ENCODE peak calls at places on chromosomes 7 and 10, in four cellular contexts. F, N, M and L are unnamed samples. For H3K4me1 and H3K27me3, the result is how much of the 10 kb centered on the place peaks cover.

GRCh38 chr7:23471090-23471859 is 984 bp upstream of the IGF2BP3 start:
- DNase-seq in F (no peak), N (peak), M (peak), L (peak)

GRCh38 chr7:139328375-139328774 is 12.8 kb upstream of the FMC1 start:
- DNase-seq in F (no peak), N (no peak), M (no peak), L (no peak)

GRCh38 chr10:69425041-69425440 is 8.3 kb upstream of the TACR2 start:
- DNase-seq in F (no peak), N (no peak), M (no peak), L (no peak)

GRCh38 chr7:20172736-20173334 is 44.3 kb downstream of the MACC1 start:
- DNase-seq in F (peak), N (peak), M (peak), L (peak)

GRCh38 chr7:107918948-107919347 is 28.0 kb downstream of the DLD start:
- DNase-seq in F (no peak), N (no peak), M (no peak), L (no peak)

GRCh38 chr7:86598721-86599120 is 45.0 kb upstream of the GRM3 start:
- DNase-seq in F (no peak), N (no peak), M (peak), L (no peak)

GRCh38 chr7:157445246-157445955 is 108.6 kb downstream of the DNAJB6 start:
- DNase-seq in F (no peak), N (no peak), M (no peak), L (no peak)

GRCh38 chr10:3623746-3624145 is 161.3 kb downstream of the KLF6 start:
- DNase-seq in F (no peak), N (peak), M (peak), L (no peak)

GRCh38 chr7:137484326-137484725 is 140.8 kb upstream of the PTN start:
- DNase-seq in F (no peak), N (no peak), M (no peak), L (no peak)

GRCh38 chr7:158816995-158817394 is 12.3 kb downstream of the ESYT2 start:
- DNase-seq in F (no peak), N (no peak), M (peak), L (no peak)

GRCh38 chr7:108568801-108569380 is 615 bp downstream of the THAP5 start:
- DNase-seq in F (no peak), N (no peak), M (no peak), L (no peak)

GRCh38 chr7:867001-867405 is 9.4 kb upstream of the GET4 start:
- DNase-seq in F (peak), N (no peak), M (no peak), L (no peak)

GRCh38 chr7:142438235-142438922 is 180.5 kb upstream of the PRSS58 start:
- DNase-seq in F (no peak), N (peak), M (peak), L (peak)

GRCh38 chr10:29386347-29386999 is 97.6 kb downstream of the LYZL1 start:
- DNase-seq in F (no peak), N (peak), M (peak), L (peak)

GRCh38 chr7:76073335-76073990 is 25.6 kb downstream of the MDH2 start:
- DNase-seq in F (no peak), N (no peak), M (peak), L (no peak)

GRCh38 chr10:103660364-103661197 is 167.1 kb downstream of the NEURL1 start:
- DNase-seq in F (peak), N (no peak), M (peak), L (no peak)

GRCh38 chr10:103658049-103658577 is 164.6 kb downstream of the NEURL1 start:
- DNase-seq in F (no peak), N (no peak), M (no peak), L (no peak)

GRCh38 chr10:103661951-103662405 is 168.5 kb downstream of the NEURL1 start:
- DNase-seq in F (no peak), N (no peak), M (no peak), L (no peak)

GRCh38 chr10:103661198-103661950 is 167.9 kb downstream of the NEURL1 start:
- DNase-seq in F (peak), N (peak), M (peak), L (no peak)

DNA sequence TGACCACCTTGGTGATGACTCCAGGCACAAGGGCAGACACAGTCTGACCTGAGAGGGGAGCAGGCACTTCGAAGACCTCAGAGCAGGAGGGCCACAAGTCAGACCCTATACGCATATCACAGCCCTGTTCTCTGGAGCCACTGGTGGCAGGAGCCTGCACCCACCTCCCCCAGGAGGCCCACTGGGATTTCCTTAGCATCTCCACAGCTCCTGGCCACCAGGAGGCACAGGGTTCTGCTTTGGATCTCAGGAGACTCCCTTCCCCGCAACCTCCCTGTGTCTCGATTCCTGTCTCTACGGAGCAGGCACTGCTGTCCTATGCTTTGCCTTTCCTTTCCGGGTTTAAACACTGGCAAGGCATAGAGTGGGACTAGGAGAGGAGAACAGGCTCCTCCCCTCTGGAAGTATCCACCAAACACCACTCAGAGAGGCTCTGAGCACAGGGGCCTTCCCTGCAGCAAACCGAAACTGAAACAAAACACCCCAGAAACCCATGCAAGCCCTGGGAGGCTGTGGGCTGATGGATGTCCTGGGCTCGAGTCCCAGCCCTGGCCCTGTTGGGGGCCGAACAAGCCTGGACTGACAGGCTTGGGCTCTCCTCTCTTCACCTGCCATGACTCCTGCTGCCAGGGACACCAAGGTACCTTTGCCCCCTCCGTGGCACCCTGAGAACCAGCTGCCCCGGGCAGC is 166.3 kb downstream of the NEURL1 start:
- DNase-seq in F (peak), N (no peak), M (peak), L (no peak)
- H3K4me3 ChIP-seq in F (peak), N (no peak), M (no peak), L (no peak)

DNA sequence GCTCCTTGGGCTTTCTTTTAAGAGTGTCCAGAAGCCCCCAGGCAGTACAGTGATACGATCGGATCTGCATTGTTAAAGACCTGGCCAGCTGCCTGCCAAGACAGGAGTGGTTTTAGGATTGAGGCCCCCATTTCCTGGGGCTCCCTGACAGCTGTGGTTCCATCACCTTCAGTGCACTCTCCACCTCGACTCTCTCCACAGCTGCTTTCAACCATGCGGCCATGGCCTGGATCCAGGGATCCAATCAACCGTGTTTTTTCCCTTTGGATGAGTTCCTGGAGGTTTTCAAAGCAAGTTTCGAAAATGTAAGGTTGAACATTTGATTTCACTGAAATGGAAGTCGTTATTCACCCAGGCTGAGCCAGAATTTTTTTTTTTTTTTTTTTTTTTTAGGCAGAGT is 123.4 kb upstream of the BTBD16 start:
- DNase-seq in F (no peak), N (no peak), M (no peak), L (no peak)
- H3K4me1 ChIP-seq in F (under half), N (under half), M (under half), L (under half)

GRCh38 chr7:64873517-64873916 is 29.6 kb upstream of the ZNF273 start:
- DNase-seq in F (no peak), N (no peak), M (no peak), L (no peak)
- H3K27me3 ChIP-seq in F (under half), N (under half), M (under half), L (under half)

GRCh38 chr7:115679423-115679822 is 351.1 kb downstream of the TFEC start:
- DNase-seq in F (no peak), N (no peak), M (no peak), L (no peak)

GRCh38 chr7:115679976-115680375 is 350.6 kb downstream of the TFEC start:
- DNase-seq in F (no peak), N (peak), M (peak), L (peak)

GRCh38 chr7:115676080-115676479 is 354.5 kb downstream of the TFEC start:
- DNase-seq in F (no peak), N (no peak), M (no peak), L (no peak)

GRCh38 chr7:115676707-115677106 is 353.9 kb downstream of the TFEC start:
- DNase-seq in F (no peak), N (no peak), M (no peak), L (no peak)

GRCh38 chr7:115678049-115678982 is 352.2 kb downstream of the TFEC start:
- DNase-seq in F (no peak), N (no peak), M (no peak), L (no peak)
- H3K4me3 ChIP-seq in F (no peak), N (no peak), M (no peak), L (no peak)

GRCh38 chr10:24346877-24347505 is 138.1 kb downstream of the KIAA1217 start:
- DNase-seq in F (no peak), N (no peak), M (no peak), L (no peak)
- H3K4me1 ChIP-seq in F (under half), N (under half), M (under half), L (under half)

GRCh38 chr10:11011966-11012365 is 5.7 kb upstream of the CELF2 start:
- DNase-seq in F (no peak), N (no peak), M (no peak), L (no peak)

GRCh38 chr10:11011436-11011835 is 6.2 kb upstream of the CELF2 start:
- DNase-seq in F (no peak), N (no peak), M (no peak), L (no peak)

GRCh38 chr10:11010582-11010981 is 7.1 kb upstream of the CELF2 start:
- DNase-seq in F (no peak), N (no peak), M (no peak), L (no peak)

GRCh38 chr10:11012880-11013279 is 4.8 kb upstream of the CELF2 start:
- DNase-seq in F (no peak), N (no peak), M (no peak), L (no peak)

GRCh38 chr10:11012476-11012875 is 5.2 kb upstream of the CELF2 start:
- DNase-seq in F (no peak), N (peak), M (no peak), L (no peak)
- H3K27me3 ChIP-seq in F (under half), N (under half), M (under half), L (under half)

GRCh38 chr10:125823663-125824251 is 411 bp downstream of the BCCIP start:
- DNase-seq in F (no peak), N (peak), M (no peak), L (peak)

GRCh38 chr10:125822878-125823662 is at the start of the genes BCCIP and UROS:
- DNase-seq in F (peak), N (peak), M (peak), L (peak)

GRCh38 chr10:125817318-125817946 is 5.6 kb downstream of the UROS start:
- DNase-seq in F (no peak), N (no peak), M (no peak), L (no peak)

GRCh38 chr10:125824736-125825135 is 1.4 kb downstream of the BCCIP start:
- DNase-seq in F (no peak), N (no peak), M (peak), L (no peak)

GRCh38 chr10:125820705-125821104 is 2.4 kb downstream of the UROS start:
- DNase-seq in F (no peak), N (no peak), M (no peak), L (no peak)
- H3K4me3 ChIP-seq in F (no peak), N (no peak), M (no peak), L (no peak)

DNA sequence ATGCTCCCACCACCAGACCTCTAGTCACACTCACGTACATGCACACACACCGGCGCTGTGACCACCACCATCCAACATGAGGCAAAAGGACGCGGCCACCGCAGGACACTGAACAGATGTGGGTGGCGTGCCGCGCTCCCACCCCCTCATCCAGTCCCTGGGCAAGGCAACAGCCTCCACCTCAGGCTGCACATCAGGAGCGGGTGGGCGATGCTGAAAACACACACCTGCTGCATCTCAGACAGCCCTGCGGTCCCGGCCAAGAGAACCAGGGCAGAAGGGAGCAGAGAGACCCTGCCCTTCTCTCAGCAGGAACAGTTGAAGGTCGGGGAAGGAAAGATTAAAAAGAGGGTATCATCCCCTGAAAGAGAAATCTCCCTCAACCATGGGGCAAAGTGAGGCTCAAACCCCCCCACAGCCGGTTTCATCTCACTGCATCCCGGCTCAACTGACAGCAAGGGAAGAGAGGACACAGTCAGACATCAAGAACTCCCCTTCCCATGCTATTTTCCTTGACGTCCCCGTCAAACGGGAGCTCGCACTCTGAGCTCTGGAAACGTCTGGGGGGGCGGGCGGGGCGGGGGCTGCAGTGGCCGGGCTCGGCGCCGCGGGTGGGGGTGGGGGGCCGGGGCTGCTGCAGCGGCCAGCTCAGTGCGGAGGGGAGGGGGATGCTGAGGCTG is 1.1 kb downstream of the CAMK2G start:
- DNase-seq in F (no peak), N (no peak), M (no peak), L (no peak)
- H3K4me1 ChIP-seq in F (under half), N (under half), M (under half), L (under half)